ENCODE peak calls at places on chromosomes 1 and 21, in six cellular contexts. M is Karpas-422, N is IMR-90, T is A673, C is mammary epithelial cell, F is tibial nerve. A is an unnamed sample. For H3K36me3, the result is how much of the 10 kb centered on the place peaks cover.

GRCh38 chr1:185488673-185489311 is 171.7 kb upstream of the IVNS1ABP start:
- DNase-seq in N (no peak), F (no peak), C (peak), T (no peak), M (no peak), A (no peak)

GRCh38 chr1:26285366-26286063 is 5.6 kb downstream of the SH3BGRL3 start:
- DNase-seq in F (no peak), C (no peak), N (no peak), M (peak), T (peak), A (no peak)

GRCh38 chr1:29703596-29703995 is 467.3 kb downstream of the PTPRU start:
- DNase-seq in F (peak), N (peak), M (peak), T (peak), C (peak), A (no peak)

GRCh38 chr1:178973671-178974091 is 52.0 kb upstream of the FAM20B start:
- DNase-seq in N (no peak), T (no peak), C (no peak), F (no peak), M (no peak), A (no peak)

GRCh38 chr1:213934642-213935041 is 53.1 kb upstream of the PROX1 start:
- DNase-seq in N (no peak), M (no peak), C (peak), T (no peak), F (no peak), A (no peak)

GRCh38 chr1:63704443-63704842 is 69.4 kb upstream of the ROR1 start:
- DNase-seq in C (peak), T (no peak), N (peak), F (no peak), M (no peak), A (no peak)

GRCh38 chr1:202577381-202577780 is 132.9 kb downstream of the SYT2 start:
- DNase-seq in N (peak), C (no peak), F (no peak), T (no peak), M (no peak), A (no peak)

GRCh38 chr21:42397291-42398129 is 1.7 kb upstream of the TMPRSS3 start:
- DNase-seq in F (no peak), N (no peak), T (peak), C (no peak), M (peak), A (no peak)

GRCh38 chr1:85137660-85138059 is 63.2 kb downstream of the SYDE2 start:
- DNase-seq in C (peak), M (no peak), F (no peak), N (no peak), T (no peak), A (no peak)

GRCh38 chr1:20185834-20186782 is at the start of the genes PLA2G2C and UBXN10:
- DNase-seq in F (no peak), T (no peak), C (no peak), M (no peak), N (no peak), A (no peak)

GRCh38 chr1:175894543-175894942 is 151.1 kb upstream of the TNR start:
- DNase-seq in N (no peak), M (no peak), T (no peak), C (no peak), F (no peak), A (no peak)

GRCh38 chr1:24400065-24400464 is 13.5 kb downstream of the STPG1 start:
- DNase-seq in M (no peak), F (no peak), N (peak), C (no peak), T (no peak), A (no peak)

GRCh38 chr1:24409535-24409934 is 4.0 kb downstream of the STPG1 start:
- DNase-seq in F (no peak), M (no peak), N (peak), C (peak), T (no peak), A (no peak)

GRCh38 chr1:21293537-21294265 is 3.4 kb upstream of the ECE1 start:
- DNase-seq in F (no peak), C (no peak), N (no peak), T (no peak), M (peak), A (no peak)

GRCh38 chr1:106037526-106037925 is 1018.9 kb upstream of the PRMT6 start:
- DNase-seq in M (no peak), T (no peak), N (no peak), C (no peak), F (no peak), A (no peak)

GRCh38 chr1:223229756-223230155 is 86.7 kb upstream of the TLR5 start:
- DNase-seq in M (no peak), N (no peak), C (no peak), T (no peak), F (no peak), A (no peak)

GRCh38 chr1:87140831-87141540 is 187.7 kb upstream of the LMO4 start:
- DNase-seq in T (no peak), F (no peak), C (peak), N (peak), M (no peak), A (no peak)

GRCh38 chr1:244210884-244211558 is 159.9 kb downstream of the ZBTB18 start:
- DNase-seq in N (no peak), F (no peak), T (peak), C (no peak), M (no peak), A (no peak)

GRCh38 chr1:198128528-198128927 is 28.3 kb upstream of the NEK7 start:
- DNase-seq in M (no peak), C (no peak), F (no peak), T (no peak), N (peak), A (no peak)

GRCh38 chr1:108605633-108606032 is 45.7 kb downstream of the EEIG2 start:
- DNase-seq in T (no peak), F (no peak), N (no peak), C (no peak), M (no peak), A (no peak)
- H3K4me3 ChIP-seq in T (no peak), F (no peak), N (no peak), C (no peak), M (no peak), A (no peak)

DNA sequence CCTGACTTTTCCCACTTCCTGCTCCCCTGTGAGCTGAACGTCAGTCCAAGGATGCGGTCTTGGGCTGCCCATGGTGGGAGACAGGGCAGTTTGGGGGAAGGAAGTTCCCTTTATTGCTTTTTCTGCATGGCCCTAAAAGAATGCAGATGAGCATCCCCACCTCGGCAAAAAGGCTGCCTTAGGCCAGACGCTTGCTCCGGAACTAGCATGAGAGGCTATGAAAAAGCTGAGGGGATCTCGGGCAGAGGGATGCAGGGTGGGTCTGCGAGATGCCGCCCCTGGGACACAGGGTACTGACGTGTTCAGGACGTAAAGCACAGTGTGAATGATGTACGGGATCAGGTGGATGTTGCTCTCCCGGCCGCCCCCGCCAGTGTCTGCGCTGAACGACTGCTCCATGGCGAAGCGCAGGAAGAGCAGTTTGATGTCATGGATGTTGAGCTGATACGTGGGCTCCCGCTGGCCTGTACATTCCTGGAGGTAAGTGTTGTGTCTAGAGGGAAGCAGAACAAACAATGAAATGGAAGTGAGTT is 125.8 kb downstream of the UBR4 start:
- DNase-seq in T (no peak), M (no peak), C (no peak), N (no peak), F (no peak), A (no peak)
- H3K36me3 ChIP-seq in T (half or more), M (half or more), C (half or more), N (half or more), F (under half), A (half or more)

GRCh38 chr1:54904476-54905048 is 17.6 kb upstream of the DHCR24 start:
- DNase-seq in F (no peak), T (peak), C (peak), N (peak), M (no peak), A (no peak)
- H3K4me3 ChIP-seq in F (no peak), T (no peak), C (no peak), N (no peak), M (no peak), A (no peak)

GRCh38 chr1:100443739-100444571 is 91.6 kb downstream of the CDC14A start:
- DNase-seq in M (no peak), C (no peak), F (no peak), T (no peak), N (peak), A (no peak)

GRCh38 chr1:100448371-100448770 is 89.6 kb upstream of the GPR88 start:
- DNase-seq in F (no peak), M (no peak), C (no peak), N (no peak), T (no peak), A (no peak)

GRCh38 chr1:100441651-100442050 is 89.3 kb downstream of the CDC14A start:
- DNase-seq in M (no peak), C (no peak), N (no peak), T (no peak), F (no peak), A (no peak)

GRCh38 chr1:100449477-100449876 is 88.5 kb upstream of the GPR88 start:
- DNase-seq in T (no peak), C (no peak), N (no peak), M (no peak), F (no peak), A (no peak)

GRCh38 chr1:100445565-100445964 is 92.4 kb upstream of the GPR88 start:
- DNase-seq in F (no peak), M (no peak), T (no peak), N (no peak), C (no peak), A (no peak)
- H3K36me3 ChIP-seq in F (under half), M (under half), T (under half), N (under half), C (under half), A (under half)

GRCh38 chr1:161196521-161197451 is 2.1 kb downstream of the ADAMTS4 start:
- DNase-seq in C (no peak), N (peak), F (peak), M (no peak), T (peak), A (no peak)
- H3K4me3 ChIP-seq in C (no peak), N (no peak), F (peak), M (no peak), T (peak), A (peak)

GRCh38 chr1:6547301-6547700 is 7.0 kb downstream of the NOL9 start:
- DNase-seq in N (peak), M (no peak), F (no peak), C (peak), T (peak), A (no peak)

GRCh38 chr1:6538958-6539357 is 15.4 kb downstream of the NOL9 start:
- DNase-seq in C (no peak), T (no peak), M (no peak), N (peak), F (no peak), A (no peak)

GRCh38 chr1:6546326-6546725 is 8.0 kb downstream of the NOL9 start:
- DNase-seq in M (no peak), C (no peak), F (no peak), T (no peak), N (no peak), A (no peak)

GRCh38 chr1:6545276-6545934 is 8.9 kb downstream of the NOL9 start:
- DNase-seq in M (no peak), N (peak), C (peak), F (no peak), T (no peak), A (no peak)

DNA sequence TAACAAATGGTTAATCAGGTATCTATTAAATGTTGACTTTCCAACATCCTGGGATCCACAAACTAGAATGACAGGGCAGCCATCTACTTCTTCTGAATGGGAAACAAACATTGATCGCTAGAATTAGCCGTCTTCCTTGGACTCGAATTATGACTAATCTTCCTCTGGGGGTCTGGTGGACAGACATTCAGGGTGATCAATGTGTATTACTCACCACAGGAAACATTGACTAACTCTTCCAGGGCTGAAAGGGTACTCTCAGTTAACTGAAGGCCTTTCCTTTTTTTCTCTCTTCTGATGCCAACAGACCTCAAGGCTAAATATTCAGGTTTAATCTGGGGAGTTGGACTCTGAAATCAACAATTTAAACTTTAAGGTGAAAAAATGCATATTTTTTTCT is 9.5 kb downstream of the NOL9 start:
- DNase-seq in M (no peak), N (peak), F (no peak), C (peak), T (no peak), A (no peak)
- H3K36me3 ChIP-seq in M (under half), N (under half), F (under half), C (under half), T (half or more), A (under half)

A was measured in thoracic aorta.